ENCODE peak calls at places on chromosomes 1 and 21, in five cellular contexts. One of them, this sample, is unnamed.

GRCh38 chr1:185398022-185398421 is 81.0 kb upstream of the IVNS1ABP start:
- DNase-seq in tibial artery: no peak
- DNase-seq in mesendoderm: no peak
- DNase-seq in NT2/D1: no peak
- DNase-seq in cardiac muscle cell: no peak
- DNase-seq in this sample: no peak

GRCh38 chr21:42228709-42229220 is 9.8 kb downstream of the ABCG1 start:
- DNase-seq in tibial artery: peak
- DNase-seq in cardiac muscle cell: no peak
- DNase-seq in mesendoderm: no peak
- DNase-seq in NT2/D1: no peak
- DNase-seq in this sample: no peak

GRCh38 chr1:2003564-2004131 is at the start of gene CFAP74:
- DNase-seq in cardiac muscle cell: peak
- DNase-seq in NT2/D1: peak
- DNase-seq in mesendoderm: peak
- DNase-seq in tibial artery: no peak
- DNase-seq in this sample: no peak

GRCh38 chr1:101131239-101131924 is 105.4 kb upstream of the S1PR1 start:
- DNase-seq in NT2/D1: no peak
- DNase-seq in tibial artery: no peak
- DNase-seq in mesendoderm: no peak
- DNase-seq in cardiac muscle cell: no peak
- DNase-seq in this sample: no peak

GRCh38 chr1:50605186-50605875 is 182.1 kb upstream of the DMRTA2 start:
- DNase-seq in tibial artery: no peak
- DNase-seq in mesendoderm: peak
- DNase-seq in NT2/D1: peak
- DNase-seq in cardiac muscle cell: peak
- DNase-seq in this sample: peak

GRCh38 chr1:25802915-25803314 is 2.9 kb downstream of the SELENON start:
- DNase-seq in tibial artery: no peak
- DNase-seq in cardiac muscle cell: no peak
- DNase-seq in mesendoderm: no peak
- DNase-seq in NT2/D1: no peak
- DNase-seq in this sample: no peak

GRCh38 chr1:214271174-214271858 is 9.6 kb upstream of the SMYD2 start:
- DNase-seq in cardiac muscle cell: no peak
- DNase-seq in mesendoderm: peak
- DNase-seq in NT2/D1: no peak
- DNase-seq in tibial artery: no peak
- DNase-seq in this sample: no peak

GRCh38 chr1:27137022-27137542 is 17.8 kb downstream of the SLC9A1 start:
- DNase-seq in cardiac muscle cell: no peak
- DNase-seq in tibial artery: peak
- DNase-seq in NT2/D1: no peak
- DNase-seq in mesendoderm: peak
- DNase-seq in this sample: no peak

GRCh38 chr1:167447521-167448136 is 70.7 kb downstream of the CD247 start:
- DNase-seq in tibial artery: peak
- DNase-seq in cardiac muscle cell: no peak
- DNase-seq in NT2/D1: no peak
- DNase-seq in mesendoderm: peak
- DNase-seq in this sample: no peak

GRCh38 chr1:219041819-219042218 is 131.9 kb upstream of the LYPLAL1 start:
- DNase-seq in tibial artery: no peak
- DNase-seq in mesendoderm: no peak
- DNase-seq in cardiac muscle cell: peak
- DNase-seq in NT2/D1: no peak
- DNase-seq in this sample: no peak
- H3K4me3 ChIP-seq in tibial artery: no peak
- H3K4me3 ChIP-seq in mesendoderm: no peak
- H3K4me3 ChIP-seq in cardiac muscle cell: no peak
- H3K4me3 ChIP-seq in NT2/D1: no peak
- H3K4me3 ChIP-seq in this sample: no peak

DNA sequence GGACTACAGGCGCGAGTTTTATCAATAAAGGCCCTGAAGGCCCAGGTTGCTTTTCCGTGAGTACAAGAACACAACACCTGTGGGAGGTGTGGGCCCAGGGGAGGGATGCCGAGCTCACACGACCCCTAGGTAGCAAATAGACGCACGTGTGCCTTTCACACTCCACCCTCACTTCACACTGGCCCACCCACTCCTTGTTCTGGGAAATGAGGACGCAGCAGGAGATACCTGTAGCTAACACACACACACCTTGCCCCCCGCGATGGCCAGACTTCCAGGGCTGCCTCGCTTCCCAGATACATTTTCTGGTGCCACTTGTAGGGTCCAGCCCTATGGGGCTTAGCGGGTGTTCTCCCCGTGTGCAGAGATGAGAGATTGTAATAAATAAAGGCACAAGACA is 4.3 kb upstream of the CCDC27 start:
- DNase-seq in mesendoderm: no peak
- DNase-seq in NT2/D1: no peak
- DNase-seq in cardiac muscle cell: no peak
- DNase-seq in tibial artery: no peak
- DNase-seq in this sample: no peak
- H3K4me3 ChIP-seq in mesendoderm: no peak
- H3K4me3 ChIP-seq in NT2/D1: no peak
- H3K4me3 ChIP-seq in cardiac muscle cell: no peak
- H3K4me3 ChIP-seq in tibial artery: peak
- H3K4me3 ChIP-seq in this sample: peak

GRCh38 chr1:79105499-79105898 is 99.0 kb upstream of the ADGRL4 start:
- DNase-seq in NT2/D1: no peak
- DNase-seq in cardiac muscle cell: peak
- DNase-seq in mesendoderm: no peak
- DNase-seq in tibial artery: no peak
- DNase-seq in this sample: no peak
- H3K4me3 ChIP-seq in NT2/D1: no peak
- H3K4me3 ChIP-seq in cardiac muscle cell: no peak
- H3K4me3 ChIP-seq in mesendoderm: no peak
- H3K4me3 ChIP-seq in tibial artery: no peak
- H3K4me3 ChIP-seq in this sample: no peak

GRCh38 chr21:28482657-28483056 is 510.0 kb downstream of the LTN1 start:
- DNase-seq in cardiac muscle cell: no peak
- DNase-seq in mesendoderm: no peak
- DNase-seq in NT2/D1: no peak
- DNase-seq in tibial artery: no peak
- DNase-seq in this sample: no peak
- H3K4me3 ChIP-seq in cardiac muscle cell: no peak
- H3K4me3 ChIP-seq in mesendoderm: no peak
- H3K4me3 ChIP-seq in NT2/D1: no peak
- H3K4me3 ChIP-seq in tibial artery: no peak
- H3K4me3 ChIP-seq in this sample: no peak

GRCh38 chr1:155982106-155982505 is 3.8 kb upstream of the ARHGEF2 start:
- DNase-seq in mesendoderm: no peak
- DNase-seq in NT2/D1: no peak
- DNase-seq in tibial artery: no peak
- DNase-seq in cardiac muscle cell: no peak
- DNase-seq in this sample: no peak
- H3K4me3 ChIP-seq in mesendoderm: no peak
- H3K4me3 ChIP-seq in NT2/D1: no peak
- H3K4me3 ChIP-seq in tibial artery: no peak
- H3K4me3 ChIP-seq in cardiac muscle cell: no peak
- H3K4me3 ChIP-seq in this sample: peak

This sample was measured in HFF-Myc.